ENCODE peak calls at places on chromosomes 3 and 15, in seven cellular contexts. D is stomach, I is SK-N-SH, Q is transverse colon, Z is K562, T is spleen, X is HL-60. C is an unnamed sample.

GRCh38 chr3:50194128-50194902 is 2.9 kb downstream of the GNAT1 start:
- DNase-seq in D (peak; percentile 73), I (peak; percentile 91), Q (peak; percentile 74), Z (peak; percentile 86), T (peak; percentile 93), X (peak; percentile 58), C (peak; percentile 70)

GRCh38 chr3:105997800-105998526 is 129.2 kb upstream of the CBLB start:
- DNase-seq in D (no peak), I (no peak), Q (no peak), Z (no peak), T (no peak), X (peak; percentile 85), C (no peak)

GRCh38 chr15:42843699-42844098 is 76.9 kb downstream of the TTBK2 start:
- DNase-seq in D (no peak), I (no peak), Q (no peak), Z (no peak), T (no peak), X (no peak), C (no peak)

GRCh38 chr3:52507359-52507758 is 12.2 kb downstream of the STAB1 start:
- DNase-seq in D (no peak), I (no peak), Q (no peak), Z (no peak), T (no peak), X (no peak), C (no peak)

GRCh38 chr15:99651023-99651807 is 82.0 kb downstream of the LYSMD4 start:
- DNase-seq in D (no peak), I (no peak), Q (no peak), Z (no peak), T (no peak), X (no peak), C (no peak)

GRCh38 chr15:87144775-87145174 is 1065.1 kb downstream of the AGBL1 start:
- DNase-seq in D (no peak), I (peak; percentile 7), Q (no peak), Z (no peak), T (no peak), X (no peak), C (no peak)

GRCh38 chr3:134057006-134057832 is 27.5 kb upstream of the SLCO2A1 start:
- DNase-seq in D (peak; percentile 14), I (no peak), Q (no peak), Z (no peak), T (peak; percentile 66), X (no peak), C (no peak)

GRCh38 chr3:188236241-188236640 is 82.3 kb downstream of the LPP start:
- DNase-seq in D (no peak), I (no peak), Q (no peak), Z (no peak), T (no peak), X (no peak), C (no peak)

GRCh38 chr15:89101302-89102191 is 13.3 kb downstream of the ABHD2 start:
- DNase-seq in D (peak; percentile 68), I (no peak), Q (peak; percentile 60), Z (no peak), T (no peak), X (no peak), C (peak; percentile 67)

GRCh38 chr3:122533931-122534334 is 19.2 kb upstream of the KPNA1 start:
- DNase-seq in D (no peak), I (no peak), Q (no peak), Z (peak; percentile 15), T (no peak), X (peak; percentile 51), C (peak; percentile 48)

GRCh38 chr3:166713787-166714186 is 666.3 kb downstream of the ZBBX start:
- DNase-seq in D (no peak), I (no peak), Q (no peak), Z (no peak), T (no peak), X (no peak), C (no peak)

GRCh38 chr3:52231502-52232278 is 6.2 kb upstream of the TLR9 start:
- DNase-seq in D (peak; percentile 85), I (peak; percentile 90), Q (peak; percentile 86), Z (peak; percentile 71), T (peak; percentile 96), X (no peak), C (no peak)

GRCh38 chr3:99901200-99901926 is 83.7 kb downstream of the CMSS1 start:
- DNase-seq in D (no peak), I (no peak), Q (no peak), Z (no peak), T (no peak), X (no peak), C (no peak)
- TF ChIP-seq POLR2AphosphoS5 in D (peak; percentile 30), I (peak; percentile 59), Q (no peak), Z (no peak), T (no peak), X (no peak), C (no peak)

DNA sequence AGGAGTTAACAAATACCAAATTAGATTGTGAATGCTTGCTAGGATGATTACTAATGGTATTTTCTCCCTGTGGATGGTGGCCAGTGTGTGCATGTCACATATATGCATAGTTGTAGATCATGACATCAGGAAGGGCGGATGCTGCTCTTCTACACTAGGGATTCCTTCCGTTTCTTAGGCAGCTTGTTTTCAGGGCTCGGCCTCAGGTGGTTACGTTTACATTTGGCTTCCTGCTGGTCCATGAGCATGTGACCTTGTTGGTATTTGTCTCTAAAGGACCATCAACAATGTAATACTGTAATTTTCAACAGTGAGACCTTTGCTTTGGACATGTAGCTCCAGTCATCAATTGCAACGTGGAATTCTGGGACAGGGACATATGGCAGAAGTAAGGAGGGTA is 221.4 kb downstream of the NR1D2 start:
- DNase-seq in D (no peak), I (no peak), Q (no peak), Z (no peak), T (no peak), X (no peak), C (no peak)
- TF ChIP-seq POLR2AphosphoS5 in D (no peak), I (no peak), Q (no peak), Z (no peak), T (no peak), X (no peak), C (no peak)

GRCh38 chr15:25901841-25902610 is 38.9 kb upstream of the ATP10A start:
- DNase-seq in D (no peak), I (no peak), Q (no peak), Z (no peak), T (no peak), X (no peak), C (no peak)

GRCh38 chr15:25899870-25900269 is 36.7 kb upstream of the ATP10A start:
- DNase-seq in D (no peak), I (no peak), Q (no peak), Z (no peak), T (no peak), X (no peak), C (no peak)

GRCh38 chr15:25903024-25903581 is 40.0 kb upstream of the ATP10A start:
- DNase-seq in D (no peak), I (no peak), Q (no peak), Z (no peak), T (no peak), X (no peak), C (no peak)

GRCh38 chr15:25900426-25900825 is 37.3 kb upstream of the ATP10A start:
- DNase-seq in D (no peak), I (no peak), Q (no peak), Z (no peak), T (no peak), X (no peak), C (no peak)

DNA sequence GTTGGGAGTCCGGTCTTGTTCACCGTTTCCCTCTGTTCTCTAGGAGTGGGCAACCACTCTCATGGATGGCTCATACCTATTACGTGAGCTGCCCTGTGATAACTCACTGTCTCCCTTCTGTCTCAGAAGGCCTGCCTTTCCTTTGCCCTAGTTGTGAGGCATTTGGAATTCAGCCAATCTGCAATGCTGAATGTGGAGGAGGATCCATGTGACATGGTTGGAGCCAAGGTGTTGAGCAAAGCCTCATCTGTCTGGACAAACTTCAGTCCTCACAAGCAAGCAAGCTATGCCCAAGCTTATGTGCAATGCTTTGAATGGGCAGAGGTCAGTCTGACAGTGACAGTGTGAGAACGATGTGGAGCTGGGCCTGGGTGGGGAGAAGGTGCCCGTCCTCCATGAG is 37.8 kb upstream of the ATP10A start:
- DNase-seq in D (no peak), I (no peak), Q (no peak), Z (no peak), T (no peak), X (no peak), C (no peak)
- TF ChIP-seq POLR2AphosphoS5 in D (no peak), I (no peak), Q (no peak), Z (no peak), T (no peak), X (no peak), C (no peak)

GRCh38 chr3:186784820-186785516 is 1.6 kb downstream of the EIF4A2 start:
- DNase-seq in D (no peak), I (no peak), Q (no peak), Z (no peak), T (no peak), X (no peak), C (no peak)
- TF ChIP-seq POLR2AphosphoS5 in D (no peak), I (peak; percentile 39), Q (no peak), Z (peak; percentile 6), T (no peak), X (no peak), C (no peak)

DNA sequence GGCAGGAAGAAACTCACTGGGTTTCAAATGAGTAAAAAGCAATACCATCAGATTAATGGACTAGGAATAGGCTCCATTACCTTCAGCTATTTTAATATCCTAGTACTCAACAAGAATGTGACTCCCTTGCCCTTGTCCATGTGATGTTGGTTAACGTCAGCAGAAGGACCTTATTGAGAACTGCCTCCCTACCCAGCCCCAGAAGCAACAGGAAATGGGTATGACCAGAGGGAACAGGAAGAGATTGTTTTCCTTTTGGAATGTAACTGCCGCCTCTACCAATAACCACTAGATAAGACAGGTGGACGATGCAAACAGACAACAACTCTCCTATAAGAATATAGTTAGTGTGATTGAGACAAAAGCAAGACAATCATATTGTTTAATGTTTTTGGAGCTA is 10.4 kb upstream of the MME start:
- DNase-seq in D (no peak), I (no peak), Q (no peak), Z (no peak), T (no peak), X (no peak), C (no peak)
- TF ChIP-seq POLR2AphosphoS5 in D (no peak), I (no peak), Q (no peak), Z (no peak), T (no peak), X (no peak), C (no peak)

C was measured in breast epithelium.